ENCODE peak calls at places on chromosome 13, in ten cellular contexts. E is occipital lobe; T is cardiac fibroblast; R is fibroblast of pulmonary artery; S is uterus; G is neural crest cell; Q is IMR-90; M is activated CD4-positive, alpha-beta T cell treated with anti-CD3 and anti-CD28 coated beads, Interleukin-2, amount 50 U/mL, for 1 hour; I is NCI-H510A treated with DMSO at 0.1 percent for 48 hours; N is C1 segment of cervical spinal cord. Y is an unnamed sample.

GRCh38 chr13:44160549-44161278 is 212.9 kb upstream of the SERP2 start:
- DNase-seq in E (peak), T (no peak), R (no peak), S (peak), G (no peak), Q (peak), M (no peak), I (no peak), N (no peak), Y (no peak)

GRCh38 chr13:50370303-50370950 is 355.2 kb downstream of the KCNRG start:
- DNase-seq in E (no peak), T (no peak), R (no peak), S (no peak), G (no peak), Q (no peak), M (no peak), I (no peak), N (no peak), Y (no peak)

GRCh38 chr13:113646376-113646775 is 11.6 kb downstream of the ATP4B start:
- DNase-seq in E (no peak), T (no peak), R (no peak), S (no peak), G (no peak), Q (no peak), M (no peak), I (peak), N (no peak), Y (no peak)

GRCh38 chr13:74324338-74324737 is 190.1 kb upstream of the KLF12 start:
- DNase-seq in E (no peak), T (no peak), R (no peak), S (no peak), G (no peak), Q (no peak), M (no peak), I (no peak), N (no peak), Y (no peak)

GRCh38 chr13:28750187-28751045 is 31.6 kb upstream of the SLC46A3 start:
- DNase-seq in E (no peak), T (peak), R (peak), S (no peak), G (no peak), Q (no peak), M (no peak), I (no peak), N (no peak), Y (no peak)

GRCh38 chr13:50081106-50081898 is 66.1 kb downstream of the KCNRG start:
- DNase-seq in E (no peak), T (no peak), R (no peak), S (peak), G (peak), Q (no peak), M (peak), I (peak), N (no peak), Y (peak)

GRCh38 chr13:37531054-37531453 is 67.5 kb downstream of the POSTN start:
- DNase-seq in E (no peak), T (peak), R (peak), S (no peak), G (no peak), Q (peak), M (no peak), I (no peak), N (no peak), Y (no peak)

GRCh38 chr13:106796280-106797047 is 228.5 kb upstream of the ARGLU1 start:
- DNase-seq in E (no peak), T (no peak), R (no peak), S (no peak), G (no peak), Q (no peak), M (no peak), I (peak), N (no peak), Y (no peak)

GRCh38 chr13:98310485-98311199 is 133.6 kb upstream of the RNF113B start:
- DNase-seq in E (no peak), T (no peak), R (no peak), S (no peak), G (no peak), Q (no peak), M (no peak), I (no peak), N (no peak), Y (no peak)

GRCh38 chr13:35252536-35253205 is 223.8 kb downstream of the MAB21L1 start:
- DNase-seq in E (no peak), T (no peak), R (no peak), S (no peak), G (no peak), Q (no peak), M (no peak), I (no peak), N (no peak), Y (no peak)

GRCh38 chr13:100544866-100545683 is 43.5 kb downstream of the GGACT start:
- DNase-seq in E (no peak), T (no peak), R (no peak), S (no peak), G (no peak), Q (no peak), M (no peak), I (no peak), N (peak), Y (no peak)

Y was measured in effector CD8-positive, alpha-beta T cell.